ENCODE peak calls at places on chromosomes 3 and 15, in seven cellular contexts. One of them, this sample, is unnamed.
A peak's percentile ranks its signal among the peaks of the same experiment; 100 is the strongest.

GRCh38 chr15:89760303-89761008 is 9.4 kb upstream of the MESP1 start:
- DNase-seq in H7: peak; percentile 95
- DNase-seq in fibroblast of lung: peak; percentile 36
- DNase-seq in Caco-2: peak; percentile 89
- DNase-seq in effector memory CD4-positive, alpha-beta T cell: peak; percentile 41
- DNase-seq in right lobe of liver: peak; percentile 83
- DNase-seq in HCT116: peak; percentile 39
- DNase-seq in this sample: peak; percentile 90

GRCh38 chr3:151290673-151291072 is 12.3 kb upstream of the P2RY14 start:
- DNase-seq in HCT116: peak; percentile 29
- DNase-seq in fibroblast of lung: peak; percentile 25
- DNase-seq in H7: peak; percentile 4
- DNase-seq in effector memory CD4-positive, alpha-beta T cell: no peak
- DNase-seq in right lobe of liver: no peak
- DNase-seq in Caco-2: no peak
- DNase-seq in this sample: peak; percentile 77

GRCh38 chr15:85289677-85290365 is 90.6 kb upstream of the AKAP13 start:
- DNase-seq in H7: peak; percentile 77
- DNase-seq in Caco-2: peak; percentile 10
- DNase-seq in right lobe of liver: peak; percentile 67
- DNase-seq in fibroblast of lung: peak; percentile 34
- DNase-seq in effector memory CD4-positive, alpha-beta T cell: no peak
- DNase-seq in HCT116: peak; percentile 58
- DNase-seq in this sample: peak; percentile 81

GRCh38 chr3:151769175-151769574 is 35.4 kb downstream of the AADACL2 start:
- DNase-seq in right lobe of liver: no peak
- DNase-seq in Caco-2: no peak
- DNase-seq in fibroblast of lung: no peak
- DNase-seq in H7: no peak
- DNase-seq in HCT116: no peak
- DNase-seq in effector memory CD4-positive, alpha-beta T cell: no peak
- DNase-seq in this sample: no peak

GRCh38 chr3:53120336-53120735 is 9.9 kb downstream of the RFT1 start:
- DNase-seq in effector memory CD4-positive, alpha-beta T cell: no peak
- DNase-seq in Caco-2: no peak
- DNase-seq in H7: no peak
- DNase-seq in HCT116: no peak
- DNase-seq in right lobe of liver: no peak
- DNase-seq in fibroblast of lung: no peak
- DNase-seq in this sample: no peak

GRCh38 chr3:73653877-73654276 is 29.1 kb upstream of the PDZRN3 start:
- DNase-seq in Caco-2: no peak
- DNase-seq in right lobe of liver: no peak
- DNase-seq in effector memory CD4-positive, alpha-beta T cell: no peak
- DNase-seq in HCT116: no peak
- DNase-seq in H7: no peak
- DNase-seq in fibroblast of lung: peak; percentile 36
- DNase-seq in this sample: peak; percentile 73

GRCh38 chr15:40441736-40442531 is 1.2 kb downstream of the BAHD1 start:
- DNase-seq in right lobe of liver: no peak
- DNase-seq in Caco-2: peak; percentile 67
- DNase-seq in effector memory CD4-positive, alpha-beta T cell: no peak
- DNase-seq in HCT116: no peak
- DNase-seq in fibroblast of lung: no peak
- DNase-seq in H7: peak; percentile 80
- DNase-seq in this sample: peak; percentile 52

GRCh38 chr3:161070252-161070930 is 34.8 kb downstream of the B3GALNT1 start:
- DNase-seq in right lobe of liver: no peak
- DNase-seq in HCT116: no peak
- DNase-seq in H7: peak; percentile 12
- DNase-seq in Caco-2: no peak
- DNase-seq in fibroblast of lung: no peak
- DNase-seq in effector memory CD4-positive, alpha-beta T cell: no peak
- DNase-seq in this sample: no peak

GRCh38 chr3:184562146-184562861 is 719 bp downstream of the EPHB3 start:
- DNase-seq in H7: peak; percentile 75
- DNase-seq in Caco-2: no peak
- DNase-seq in effector memory CD4-positive, alpha-beta T cell: no peak
- DNase-seq in right lobe of liver: no peak
- DNase-seq in HCT116: no peak
- DNase-seq in fibroblast of lung: no peak
- DNase-seq in this sample: peak; percentile 63

GRCh38 chr15:63197626-63198025 is 8.2 kb downstream of the RAB8B start:
- DNase-seq in effector memory CD4-positive, alpha-beta T cell: no peak
- DNase-seq in H7: no peak
- DNase-seq in HCT116: no peak
- DNase-seq in Caco-2: no peak
- DNase-seq in right lobe of liver: no peak
- DNase-seq in fibroblast of lung: no peak
- DNase-seq in this sample: no peak

GRCh38 chr3:64422192-64422591 is 196.9 kb upstream of the PRICKLE2 start:
- DNase-seq in H7: no peak
- DNase-seq in Caco-2: no peak
- DNase-seq in effector memory CD4-positive, alpha-beta T cell: no peak
- DNase-seq in fibroblast of lung: no peak
- DNase-seq in right lobe of liver: no peak
- DNase-seq in HCT116: no peak
- DNase-seq in this sample: peak; percentile 42

GRCh38 chr15:76196286-76196948 is 114.9 kb downstream of the ETFA start:
- DNase-seq in right lobe of liver: no peak
- DNase-seq in H7: peak; percentile 76
- DNase-seq in effector memory CD4-positive, alpha-beta T cell: no peak
- DNase-seq in HCT116: peak; percentile 36
- DNase-seq in Caco-2: peak; percentile 37
- DNase-seq in fibroblast of lung: peak; percentile 88
- DNase-seq in this sample: peak; percentile 67

GRCh38 chr15:52857471-52857870 is 67.3 kb upstream of the ONECUT1 start:
- DNase-seq in effector memory CD4-positive, alpha-beta T cell: no peak
- DNase-seq in HCT116: no peak
- DNase-seq in fibroblast of lung: no peak
- DNase-seq in right lobe of liver: no peak
- DNase-seq in Caco-2: no peak
- DNase-seq in H7: no peak
- DNase-seq in this sample: no peak

DNA sequence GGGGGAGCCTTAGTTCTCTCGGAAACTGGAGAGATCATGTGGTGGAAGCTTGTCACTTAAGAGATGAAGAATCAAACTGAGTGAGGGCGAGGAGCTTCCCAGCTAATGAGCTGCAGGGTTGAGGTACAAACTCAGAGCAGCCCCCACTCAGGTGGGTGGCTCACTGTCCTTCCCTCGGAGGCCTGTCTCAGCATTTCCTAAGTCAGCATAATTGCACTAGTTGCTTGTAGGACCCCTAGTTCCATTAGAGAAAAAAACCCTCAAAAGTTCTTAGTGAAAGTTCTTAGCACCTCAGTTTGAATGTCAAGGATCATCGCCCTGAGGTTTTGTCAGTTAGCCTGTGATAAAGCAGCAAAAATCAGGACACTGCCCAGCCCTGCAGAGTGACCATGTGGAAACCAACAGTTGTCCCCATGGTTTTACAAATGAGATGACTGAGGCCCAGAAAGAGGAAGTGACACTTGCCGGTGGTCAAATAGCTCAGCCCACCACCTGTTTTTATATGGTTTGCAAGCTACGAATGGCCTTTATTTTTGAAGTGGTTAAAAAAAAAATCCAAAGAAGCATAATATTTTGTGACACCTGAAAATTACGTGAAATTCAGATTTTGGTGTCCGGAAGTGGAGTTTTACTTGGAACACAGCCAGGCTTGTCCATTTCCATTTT is 11.9 kb downstream of the SMAD6 start:
- DNase-seq in right lobe of liver: no peak
- DNase-seq in effector memory CD4-positive, alpha-beta T cell: no peak
- DNase-seq in HCT116: no peak
- DNase-seq in Caco-2: no peak
- DNase-seq in H7: no peak
- DNase-seq in fibroblast of lung: no peak
- DNase-seq in this sample: no peak
- H3K4me3 ChIP-seq in right lobe of liver: no peak overlapping the region
- H3K4me3 ChIP-seq in effector memory CD4-positive, alpha-beta T cell: no peak overlapping the region
- H3K4me3 ChIP-seq in HCT116: no peak overlapping the region
- H3K4me3 ChIP-seq in Caco-2: no peak overlapping the region
- H3K4me3 ChIP-seq in H7: no peak overlapping the region
- H3K4me3 ChIP-seq in fibroblast of lung: no peak overlapping the region
- H3K4me3 ChIP-seq in this sample: no peak overlapping the region

DNA sequence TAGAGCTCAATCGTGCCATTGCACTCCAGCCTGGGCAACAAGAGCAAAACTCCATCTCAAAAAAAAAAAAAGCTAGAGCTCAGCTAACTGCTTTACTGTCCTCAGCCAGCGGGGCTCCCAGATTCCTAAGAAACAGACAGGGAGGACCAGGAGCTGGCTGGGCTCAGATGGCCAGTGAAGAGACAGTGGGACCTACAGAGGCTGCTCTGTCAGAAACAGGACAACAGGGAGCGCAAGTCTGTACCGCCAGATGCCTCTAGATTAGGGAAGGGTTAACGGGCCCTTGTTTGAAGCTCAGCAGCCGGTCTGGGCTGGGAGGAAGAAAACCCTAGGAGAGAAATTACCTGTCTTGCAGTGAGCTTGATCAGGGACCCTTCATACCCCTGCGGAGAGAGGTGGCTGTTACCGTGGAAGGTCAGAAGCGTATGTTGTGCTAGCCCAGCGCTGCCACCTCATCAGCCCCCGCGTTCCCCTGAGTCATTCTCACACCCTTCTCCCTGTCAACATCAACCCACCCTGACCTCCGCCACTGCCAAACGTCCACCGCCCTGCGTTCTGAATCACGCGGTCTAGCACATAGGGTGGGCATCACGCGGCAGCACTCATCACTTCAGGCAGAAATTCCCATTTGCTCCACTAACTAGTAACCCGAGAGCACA is 25.3 kb downstream of the RBPMS2 start:
- DNase-seq in H7: peak; percentile 90
- DNase-seq in fibroblast of lung: peak; percentile 64
- DNase-seq in right lobe of liver: no peak
- DNase-seq in Caco-2: peak; percentile 53
- DNase-seq in effector memory CD4-positive, alpha-beta T cell: no peak
- DNase-seq in HCT116: no peak
- DNase-seq in this sample: peak; percentile 35
- H3K4me3 ChIP-seq in H7: no peak overlapping the region
- H3K4me3 ChIP-seq in fibroblast of lung: no peak overlapping the region
- H3K4me3 ChIP-seq in right lobe of liver: no peak overlapping the region
- H3K4me3 ChIP-seq in Caco-2: no peak overlapping the region
- H3K4me3 ChIP-seq in effector memory CD4-positive, alpha-beta T cell: no peak overlapping the region
- H3K4me3 ChIP-seq in HCT116: no peak overlapping the region
- H3K4me3 ChIP-seq in this sample: no peak overlapping the region

GRCh38 chr3:128075516-128076464 is 23.6 kb downstream of the SEC61A1 start:
- DNase-seq in HCT116: peak; percentile 67
- DNase-seq in fibroblast of lung: peak; percentile 73
- DNase-seq in Caco-2: no peak
- DNase-seq in H7: peak; percentile 98
- DNase-seq in right lobe of liver: peak; percentile 93
- DNase-seq in effector memory CD4-positive, alpha-beta T cell: peak; percentile 77
- DNase-seq in this sample: peak; percentile 95

GRCh38 chr3:128076783-128077624 is 24.8 kb downstream of the SEC61A1 start:
- DNase-seq in fibroblast of lung: no peak
- DNase-seq in HCT116: no peak
- DNase-seq in effector memory CD4-positive, alpha-beta T cell: no peak
- DNase-seq in right lobe of liver: no peak
- DNase-seq in Caco-2: no peak
- DNase-seq in H7: peak; percentile 69
- DNase-seq in this sample: no peak

GRCh38 chr3:128078875-128079274 is 26.6 kb downstream of the SEC61A1 start:
- DNase-seq in H7: no peak
- DNase-seq in effector memory CD4-positive, alpha-beta T cell: no peak
- DNase-seq in HCT116: no peak
- DNase-seq in right lobe of liver: no peak
- DNase-seq in Caco-2: no peak
- DNase-seq in fibroblast of lung: no peak
- DNase-seq in this sample: no peak

GRCh38 chr3:128074851-128075515 is 22.7 kb downstream of the SEC61A1 start:
- DNase-seq in effector memory CD4-positive, alpha-beta T cell: no peak
- DNase-seq in fibroblast of lung: no peak
- DNase-seq in H7: no peak
- DNase-seq in HCT116: no peak
- DNase-seq in Caco-2: no peak
- DNase-seq in right lobe of liver: no peak
- DNase-seq in this sample: no peak

GRCh38 chr3:128076465-128076782 is 24.2 kb downstream of the SEC61A1 start:
- DNase-seq in right lobe of liver: no peak
- DNase-seq in effector memory CD4-positive, alpha-beta T cell: no peak
- DNase-seq in HCT116: no peak
- DNase-seq in fibroblast of lung: no peak
- DNase-seq in H7: no peak
- DNase-seq in Caco-2: no peak
- DNase-seq in this sample: no peak
- H3K4me3 ChIP-seq in right lobe of liver: peak overlapping the region; percentile 40
- H3K4me3 ChIP-seq in effector memory CD4-positive, alpha-beta T cell: peak overlapping the region; percentile 71
- H3K4me3 ChIP-seq in HCT116: no peak overlapping the region
- H3K4me3 ChIP-seq in fibroblast of lung: peak overlapping the region; percentile 54
- H3K4me3 ChIP-seq in H7: peak overlapping the region; percentile 49
- H3K4me3 ChIP-seq in Caco-2: no peak overlapping the region
- H3K4me3 ChIP-seq in this sample: peak overlapping the region; percentile 69

DNA sequence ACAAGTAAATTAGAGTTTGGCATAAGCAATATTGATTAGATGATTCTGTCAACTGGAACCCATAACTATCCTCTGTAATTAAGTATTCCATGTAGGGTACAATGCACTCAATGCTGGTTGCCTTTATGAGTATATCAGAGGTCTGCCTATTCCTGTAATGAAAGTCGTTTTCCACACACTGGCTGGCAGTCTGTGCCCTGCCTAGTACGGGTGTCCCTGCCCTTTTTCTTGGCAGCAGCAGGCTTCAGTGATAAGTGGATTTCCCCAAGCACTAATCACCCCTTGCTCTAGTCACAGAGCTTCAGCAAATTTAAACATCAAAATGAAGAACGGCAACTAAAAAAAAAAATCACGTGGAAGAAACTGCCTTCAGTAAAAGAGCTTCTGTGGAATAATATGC is 294.8 kb upstream of the STT3B start:
- DNase-seq in H7: no peak
- DNase-seq in Caco-2: no peak
- DNase-seq in right lobe of liver: no peak
- DNase-seq in effector memory CD4-positive, alpha-beta T cell: no peak
- DNase-seq in HCT116: no peak
- DNase-seq in fibroblast of lung: no peak
- DNase-seq in this sample: no peak
- H3K4me3 ChIP-seq in H7: no peak overlapping the region
- H3K4me3 ChIP-seq in Caco-2: no peak overlapping the region
- H3K4me3 ChIP-seq in right lobe of liver: no peak overlapping the region
- H3K4me3 ChIP-seq in effector memory CD4-positive, alpha-beta T cell: no peak overlapping the region
- H3K4me3 ChIP-seq in HCT116: no peak overlapping the region
- H3K4me3 ChIP-seq in fibroblast of lung: no peak overlapping the region
- H3K4me3 ChIP-seq in this sample: no peak overlapping the region

DNA sequence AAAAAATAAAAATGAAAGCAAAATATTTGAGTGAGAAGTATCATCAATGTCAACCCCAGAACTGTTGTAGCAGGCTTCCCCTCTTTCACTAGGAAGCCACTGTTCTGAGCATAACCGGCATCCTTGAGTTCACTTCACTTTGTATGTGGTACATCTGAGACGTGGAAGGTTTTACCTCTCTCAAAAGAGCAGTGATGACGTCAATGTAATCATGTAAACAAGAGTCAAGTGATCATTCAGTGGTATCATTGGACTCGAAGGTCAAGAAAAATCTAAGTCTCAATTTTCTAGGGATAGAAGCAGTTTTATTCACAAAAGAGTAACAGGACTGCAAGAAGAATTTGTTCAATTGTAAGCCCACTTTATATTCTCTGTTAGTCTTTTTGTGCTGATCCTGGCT is 339.8 kb upstream of the THRB start:
- DNase-seq in effector memory CD4-positive, alpha-beta T cell: no peak
- DNase-seq in H7: no peak
- DNase-seq in fibroblast of lung: no peak
- DNase-seq in HCT116: no peak
- DNase-seq in right lobe of liver: no peak
- DNase-seq in Caco-2: no peak
- DNase-seq in this sample: no peak
- H3K4me3 ChIP-seq in effector memory CD4-positive, alpha-beta T cell: no peak overlapping the region
- H3K4me3 ChIP-seq in H7: no peak overlapping the region
- H3K4me3 ChIP-seq in fibroblast of lung: no peak overlapping the region
- H3K4me3 ChIP-seq in HCT116: no peak overlapping the region
- H3K4me3 ChIP-seq in right lobe of liver: no peak overlapping the region
- H3K4me3 ChIP-seq in Caco-2: no peak overlapping the region
- H3K4me3 ChIP-seq in this sample: no peak overlapping the region

GRCh38 chr3:131526801-131527347 is 24.1 kb upstream of the MRPL3 start:
- DNase-seq in effector memory CD4-positive, alpha-beta T cell: no peak
- DNase-seq in HCT116: no peak
- DNase-seq in H7: peak; percentile 86
- DNase-seq in right lobe of liver: peak; percentile 48
- DNase-seq in Caco-2: no peak
- DNase-seq in fibroblast of lung: peak; percentile 65
- DNase-seq in this sample: peak; percentile 52
- H3K4me3 ChIP-seq in effector memory CD4-positive, alpha-beta T cell: no peak overlapping the region
- H3K4me3 ChIP-seq in HCT116: no peak overlapping the region
- H3K4me3 ChIP-seq in H7: no peak overlapping the region
- H3K4me3 ChIP-seq in right lobe of liver: peak overlapping the region; percentile 43
- H3K4me3 ChIP-seq in Caco-2: no peak overlapping the region
- H3K4me3 ChIP-seq in fibroblast of lung: peak overlapping the region; percentile 57
- H3K4me3 ChIP-seq in this sample: peak overlapping the region; percentile 84